ENCODE peak calls at places on chromosomes 7 and 10, in seven cellular contexts. C is mucosa of descending colon; F is OCI-LY7; G is H1; B is CD8-positive, alpha-beta T cell; M is DND-41; D is astrocyte. E is an unnamed sample.

GRCh38 chr10:125593644-125594043 is 89.3 kb downstream of the TEX36 start:
- DNase-seq in C (no peak), F (no peak), G (no peak), B (no peak), M (no peak), D (no peak), E (no peak)

GRCh38 chr10:64477791-64478190 is 956.6 kb downstream of the REEP3 start:
- DNase-seq in C (peak), F (no peak), G (no peak), B (no peak), M (no peak), D (no peak), E (no peak)

GRCh38 chr10:96306516-96306915 is 2.3 kb downstream of the DNTT start:
- DNase-seq in C (no peak), F (peak), G (no peak), B (no peak), M (peak), D (no peak), E (no peak)

GRCh38 chr10:78258303-78259030 is 224.8 kb downstream of the RPS24 start:
- DNase-seq in C (no peak), F (peak), G (no peak), B (no peak), M (no peak), D (no peak), E (no peak)

GRCh38 chr7:54664235-54665228 is 94.5 kb downstream of the SEC61G start:
- DNase-seq in C (peak), F (peak), G (peak), B (no peak), M (no peak), D (peak), E (peak)

GRCh38 chr10:124242365-124242764 is 149.0 kb upstream of the CHST15 start:
- DNase-seq in C (no peak), F (no peak), G (no peak), B (no peak), M (no peak), D (no peak), E (no peak)

GRCh38 chr7:42915356-42915755 is 3.5 kb upstream of the C7orf25 start:
- DNase-seq in C (no peak), F (no peak), G (no peak), B (no peak), M (no peak), D (peak), E (no peak)

GRCh38 chr10:7302393-7303054 is 108.3 kb downstream of the SFMBT2 start:
- DNase-seq in C (no peak), F (no peak), G (no peak), B (no peak), M (no peak), D (peak), E (no peak)

GRCh38 chr7:45923290-45923689 is 2.2 kb upstream of the IGFBP3 start:
- DNase-seq in C (peak), F (peak), G (peak), B (no peak), M (peak), D (peak), E (peak)

GRCh38 chr7:130369831-130370230 is 10.5 kb upstream of the CPA1 start:
- DNase-seq in C (no peak), F (no peak), G (no peak), B (no peak), M (no peak), D (no peak), E (no peak)

GRCh38 chr10:24201503-24202180 is 7.3 kb upstream of the KIAA1217 start:
- DNase-seq in C (no peak), F (no peak), G (no peak), B (no peak), M (no peak), D (no peak), E (no peak)

GRCh38 chr10:3111626-3112220 is 44.4 kb downstream of the PFKP start:
- DNase-seq in C (no peak), F (no peak), G (no peak), B (no peak), M (no peak), D (no peak), E (no peak)

GRCh38 chr7:80722596-80723141 is 84.2 kb downstream of the CD36 start:
- DNase-seq in C (no peak), F (no peak), G (no peak), B (no peak), M (no peak), D (peak), E (no peak)

DNA sequence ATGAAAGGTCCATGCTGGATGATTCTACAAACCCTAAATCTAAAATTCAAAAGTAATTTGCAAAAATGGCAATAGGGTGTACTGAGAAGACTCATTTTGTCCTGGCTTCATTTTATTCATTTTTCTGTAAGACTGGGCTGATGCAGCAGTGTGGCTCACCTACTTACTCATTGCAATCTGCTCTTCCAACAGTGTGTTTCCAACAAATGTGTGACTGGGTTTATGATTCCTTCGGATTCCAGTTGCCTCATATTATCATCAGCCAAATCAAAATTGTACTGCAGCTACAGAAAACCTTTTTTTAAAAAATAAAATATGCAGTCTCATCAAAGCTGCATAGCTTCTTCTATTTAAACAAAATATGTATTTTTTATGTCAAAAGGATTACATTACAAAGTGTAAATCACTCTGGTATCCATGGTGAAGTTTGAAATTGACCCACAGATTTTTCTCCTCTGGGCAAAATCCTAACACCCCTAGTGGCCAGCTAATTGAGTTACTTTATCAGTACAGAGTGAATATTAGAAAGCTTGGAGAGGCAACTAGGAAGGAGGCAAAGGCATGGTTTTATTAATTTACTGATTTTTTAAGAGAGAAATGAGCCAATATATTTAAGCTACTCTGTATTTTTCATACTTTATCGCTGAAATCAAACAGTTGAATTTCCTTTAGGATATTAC is 390.3 kb downstream of the MAGI2 start:
- DNase-seq in C (no peak), F (no peak), G (no peak), B (no peak), M (no peak), D (no peak), E (no peak)
- TF ChIP-seq CTCF in C (no peak), F (peak), G (no peak), B (no peak), M (no peak), D (peak), E (peak)

DNA sequence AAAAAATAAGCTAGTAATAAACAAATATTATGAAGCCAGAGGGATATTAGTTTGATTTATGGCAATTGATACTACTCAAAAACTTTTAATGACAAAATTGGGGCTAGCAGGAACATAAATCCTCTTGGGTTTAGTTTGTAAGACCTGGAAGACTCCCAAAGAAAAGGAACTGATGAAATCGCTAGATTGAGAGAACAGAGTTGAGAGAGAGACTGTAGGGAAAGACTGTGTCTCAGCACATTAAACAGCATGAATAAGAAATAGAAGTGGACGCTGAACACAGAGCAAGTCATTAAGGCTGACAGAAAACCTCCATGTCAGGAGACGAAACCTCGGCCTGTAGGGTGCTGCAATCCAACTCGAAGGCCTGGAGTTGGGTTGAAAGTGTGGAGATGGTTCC is 56.4 kb downstream of the ICA1 start:
- DNase-seq in C (no peak), F (no peak), G (no peak), B (no peak), M (no peak), D (no peak), E (no peak)
- TF ChIP-seq CTCF in C (no peak), F (no peak), G (no peak), B (no peak), M (no peak), D (no peak), E (no peak)

GRCh38 chr10:58440484-58440883 is 55.3 kb downstream of the TFAM start:
- DNase-seq in C (no peak), F (no peak), G (no peak), B (no peak), M (no peak), D (no peak), E (no peak)

GRCh38 chr10:58448121-58448935 is 63.1 kb downstream of the TFAM start:
- DNase-seq in C (no peak), F (no peak), G (no peak), B (no peak), M (no peak), D (no peak), E (no peak)

GRCh38 chr10:58439632-58440364 is 54.6 kb downstream of the TFAM start:
- DNase-seq in C (no peak), F (no peak), G (no peak), B (no peak), M (no peak), D (no peak), E (no peak)

GRCh38 chr10:58444876-58445275 is 59.7 kb downstream of the TFAM start:
- DNase-seq in C (no peak), F (no peak), G (no peak), B (no peak), M (no peak), D (no peak), E (no peak)

GRCh38 chr10:58444336-58444735 is 59.1 kb downstream of the TFAM start:
- DNase-seq in C (no peak), F (no peak), G (no peak), B (no peak), M (no peak), D (no peak), E (no peak)
- TF ChIP-seq CTCF in C (no peak), F (no peak), G (no peak), B (no peak), M (no peak), D (no peak), E (no peak)

GRCh38 chr10:71269301-71270288 is 49.5 kb upstream of the SLC29A3 start:
- DNase-seq in C (no peak), F (no peak), G (peak), B (no peak), M (no peak), D (peak), E (no peak)
- TF ChIP-seq CTCF in C (no peak), F (no peak), G (no peak), B (no peak), M (peak), D (no peak), E (no peak)

GRCh38 chr7:119999743-120000475 is 273.1 kb upstream of the KCND2 start:
- DNase-seq in C (no peak), F (no peak), G (no peak), B (no peak), M (no peak), D (no peak), E (no peak)
- TF ChIP-seq CTCF in C (no peak), F (no peak), G (no peak), B (no peak), M (no peak), D (peak), E (no peak)

GRCh38 chr7:101216860-101217387 is 457 bp downstream of the PLOD3 start:
- DNase-seq in C (peak), F (no peak), G (no peak), B (no peak), M (no peak), D (no peak), E (no peak)
- TF ChIP-seq CTCF in C (no peak), F (peak), G (no peak), B (no peak), M (no peak), D (no peak), E (no peak)

GRCh38 chr10:18421726-18422293 is 229.6 kb downstream of the NSUN6 start:
- DNase-seq in C (no peak), F (no peak), G (no peak), B (no peak), M (no peak), D (no peak), E (no peak)

GRCh38 chr10:18419945-18420344 is 231.4 kb downstream of the NSUN6 start:
- DNase-seq in C (no peak), F (no peak), G (no peak), B (no peak), M (no peak), D (no peak), E (no peak)

GRCh38 chr10:18418579-18419210 is 232.7 kb downstream of the NSUN6 start:
- DNase-seq in C (no peak), F (no peak), G (no peak), B (no peak), M (no peak), D (peak), E (no peak)

GRCh38 chr10:18414061-18414460 is 237.3 kb downstream of the NSUN6 start:
- DNase-seq in C (no peak), F (no peak), G (no peak), B (no peak), M (no peak), D (no peak), E (no peak)

GRCh38 chr10:18417950-18418527 is 233.3 kb downstream of the NSUN6 start:
- DNase-seq in C (no peak), F (no peak), G (no peak), B (no peak), M (no peak), D (no peak), E (no peak)
- TF ChIP-seq CTCF in C (no peak), F (no peak), G (peak), B (no peak), M (no peak), D (no peak), E (no peak)

E was measured in neural crest cell.